ENCODE peak calls at places on chromosome X, in four cellular contexts. J is gastrocnemius medialis, X is stomach, U is endothelial cell of umbilical vein. L is an unnamed sample. For H3K4me1, the result is how much of the 10 kb centered on the place peaks cover.

GRCh38 chrX:70592091-70592490 is 147.5 kb downstream of the DLG3 start:
- DNase-seq in U (peak), X (no peak), J (no peak), L (no peak)

GRCh38 chrX:23331701-23332100 is 2.9 kb upstream of the PTCHD1 start:
- DNase-seq in J (no peak), X (no peak), U (no peak), L (no peak)

GRCh38 chrX:75038925-75039324 is 113.7 kb upstream of the NEXMIF start:
- DNase-seq in U (peak), J (no peak), X (no peak), L (no peak)

GRCh38 chrX:34483980-34484379 is 173.1 kb downstream of the TMEM47 start:
- DNase-seq in X (no peak), J (no peak), U (no peak), L (no peak)

GRCh38 chrX:148441387-148441786 is 59.0 kb upstream of the AFF2 start:
- DNase-seq in X (no peak), U (no peak), J (no peak), L (no peak)

GRCh38 chrX:106415276-106415895 is 196.4 kb upstream of the RADX start:
- DNase-seq in J (no peak), U (peak), X (no peak), L (no peak)

GRCh38 chrX:10725071-10725470 is 104.7 kb upstream of the MID1 start:
- DNase-seq in U (peak), X (no peak), J (no peak), L (no peak)

GRCh38 chrX:6574762-6575161 is 39.8 kb upstream of the VCX3A start:
- DNase-seq in X (no peak), J (no peak), U (no peak), L (no peak)

GRCh38 chrX:56793533-56794320 is 64.7 kb downstream of the NBDY start:
- DNase-seq in J (no peak), X (peak), U (peak), L (peak)

GRCh38 chrX:16319929-16320328 is 152.6 kb downstream of the MAGEB17 start:
- DNase-seq in X (no peak), U (no peak), J (no peak), L (no peak)

GRCh38 chrX:23803931-23804381 is 21.0 kb downstream of the SAT1 start:
- DNase-seq in U (peak), X (peak), J (no peak), L (peak)

GRCh38 chrX:119181491-119181890 is 53.9 kb upstream of the KIAA1210 start:
- DNase-seq in U (no peak), J (no peak), X (no peak), L (no peak)

GRCh38 chrX:11105080-11105479 is 6.1 kb upstream of the HCCS start:
- DNase-seq in J (no peak), X (no peak), U (peak), L (no peak)

GRCh38 chrX:119478504-119478903 is 10.3 kb downstream of the SLC25A5 start:
- DNase-seq in J (no peak), U (no peak), X (no peak), L (no peak)

GRCh38 chrX:70497026-70497425 is 52.4 kb downstream of the DLG3 start:
- DNase-seq in U (no peak), J (peak), X (no peak), L (no peak)

GRCh38 chrX:68992998-68993397 is 164.2 kb downstream of the EFNB1 start:
- DNase-seq in U (no peak), J (no peak), X (no peak), L (no peak)

GRCh38 chrX:1398431-1399340 is 6.8 kb upstream of the SLC25A6 start:
- DNase-seq in J (no peak), U (no peak), X (no peak), L (no peak)

GRCh38 chrX:137031517-137032377 is 2.0 kb downstream of the GPR101 start:
- DNase-seq in J (no peak), X (no peak), U (peak), L (no peak)

GRCh38 chrX:68832101-68832416 is 3.2 kb downstream of the EFNB1 start:
- DNase-seq in X (peak), J (peak), U (peak), L (no peak)

GRCh38 chrX:18353931-18354368 is 538 bp downstream of the SCML2 start:
- DNase-seq in X (no peak), U (no peak), J (no peak), L (no peak)

GRCh38 chrX:70096052-70096451 is 33.8 kb downstream of the OTUD6A start:
- DNase-seq in X (no peak), J (no peak), U (peak), L (no peak)

GRCh38 chrX:39261446-39262147 is 460.3 kb downstream of the MID1IP1 start:
- DNase-seq in U (peak), J (no peak), X (no peak), L (no peak)

GRCh38 chrX:39262641-39263040 is 461.4 kb downstream of the MID1IP1 start:
- DNase-seq in J (no peak), U (peak), X (no peak), L (no peak)

GRCh38 chrX:41875142-41875541 is 48.2 kb downstream of the CASK start:
- DNase-seq in U (no peak), X (no peak), J (no peak), L (no peak)

GRCh38 chrX:124842205-124842604 is 477.5 kb upstream of the TEX13C start:
- DNase-seq in X (no peak), J (no peak), U (no peak), L (no peak)

GRCh38 chrX:25125483-25125882 is 109.7 kb upstream of the ARX start:
- DNase-seq in J (no peak), U (no peak), X (no peak), L (no peak)

GRCh38 chrX:2781226-2781571 is 29.4 kb downstream of the XG start:
- DNase-seq in X (no peak), U (no peak), J (no peak), L (no peak)

GRCh38 chrX:153526801-153527599 is 9.6 kb downstream of the ATP2B3 start:
- DNase-seq in X (no peak), J (no peak), U (no peak), L (no peak)

GRCh38 chrX:153473126-153473525 is 2.8 kb upstream of the HAUS7 start:
- DNase-seq in X (no peak), J (no peak), U (no peak), L (no peak)

DNA sequence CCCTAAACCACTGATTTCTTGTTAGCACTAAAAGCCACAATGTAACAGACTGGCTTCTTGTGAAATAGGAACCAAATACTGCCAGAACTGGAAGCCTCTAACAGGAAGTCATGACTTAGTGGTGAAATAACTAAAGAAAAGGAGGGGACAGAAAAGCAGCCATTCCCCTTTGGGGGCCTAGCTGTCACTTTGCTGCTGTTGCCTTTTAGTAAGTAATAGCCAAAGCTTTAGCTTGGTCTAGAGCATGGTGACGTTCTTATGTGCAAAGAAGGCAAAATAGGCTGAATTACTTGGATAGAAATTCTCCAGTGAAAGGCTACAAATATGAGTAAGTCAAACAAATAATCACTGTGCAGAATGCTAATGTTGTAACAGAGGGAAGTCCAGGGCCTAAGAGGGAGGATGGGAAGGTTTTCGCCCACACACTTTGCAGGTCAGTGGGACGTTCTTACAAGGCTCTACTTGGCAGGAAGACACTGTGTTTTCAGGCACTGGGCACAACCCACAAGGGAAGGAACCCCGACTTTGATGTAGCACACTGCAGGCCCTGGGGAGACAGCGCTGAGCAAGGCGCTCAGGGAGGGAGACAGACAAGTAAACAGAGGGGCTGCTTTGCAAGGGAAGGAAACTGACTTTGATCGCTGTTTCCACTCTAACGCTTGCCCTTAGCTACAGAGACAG is 16.6 kb downstream of the GAB3 start:
- DNase-seq in U (peak), J (no peak), X (no peak), L (peak)
- H3K4me1 ChIP-seq in U (half or more), J (half or more), X (under half), L (under half)

DNA sequence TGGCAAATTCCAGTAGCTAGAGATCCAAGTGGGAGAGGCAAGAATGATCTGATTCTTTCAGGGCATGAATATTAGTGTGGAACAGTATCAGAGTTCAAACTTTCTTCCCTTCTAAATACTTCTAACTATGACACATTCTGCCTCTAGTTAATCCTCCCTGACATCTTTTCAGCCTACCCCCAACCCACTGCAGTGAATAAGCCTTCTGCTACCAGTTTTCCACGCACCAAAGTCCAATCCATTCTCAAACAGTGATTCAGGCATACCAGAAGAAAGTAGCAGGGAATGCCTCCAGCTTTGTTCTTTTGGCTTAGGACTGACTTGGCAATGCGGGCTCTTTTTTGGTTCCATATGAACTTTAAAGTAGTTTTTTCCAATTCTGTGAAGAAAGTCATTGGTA is 155.4 kb upstream of the FTHL17 start:
- DNase-seq in U (no peak), X (no peak), J (no peak), L (no peak)
- H3K27ac ChIP-seq in U (no peak), X (no peak), J (no peak), L (no peak)

GRCh38 chrX:46268429-46268828 is 276.8 kb downstream of the ZNF674 start:
- DNase-seq in U (no peak), X (no peak), J (no peak), L (no peak)

GRCh38 chrX:46258356-46258755 is 286.9 kb downstream of the ZNF674 start:
- DNase-seq in U (no peak), J (no peak), X (no peak), L (no peak)

GRCh38 chrX:46262299-46262698 is 282.9 kb downstream of the ZNF674 start:
- DNase-seq in U (no peak), X (no peak), J (no peak), L (no peak)

GRCh38 chrX:46260502-46260901 is 284.7 kb downstream of the ZNF674 start:
- DNase-seq in J (no peak), X (no peak), U (no peak), L (no peak)

DNA sequence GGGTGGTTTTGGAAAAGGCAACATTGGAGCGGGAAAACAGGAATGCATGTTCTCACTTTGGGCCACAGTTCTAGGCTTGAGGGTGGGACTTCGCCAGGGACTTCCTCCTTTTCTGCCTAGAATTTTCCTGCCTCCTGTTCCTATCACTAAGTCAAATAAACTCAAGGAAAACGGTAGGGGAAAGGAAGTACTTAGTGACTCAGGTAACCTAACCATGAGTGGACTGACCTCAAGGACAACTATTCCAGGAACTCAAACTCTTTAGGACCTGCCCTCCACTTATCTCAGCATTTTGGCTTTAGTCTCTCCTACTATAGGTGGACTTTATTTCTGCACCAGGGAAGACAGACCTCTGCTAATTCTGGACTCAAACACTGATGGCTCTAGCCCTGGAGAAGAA is 281.7 kb downstream of the ZNF674 start:
- DNase-seq in J (no peak), U (no peak), X (no peak), L (no peak)
- H3K4me1 ChIP-seq in J (under half), U (under half), X (under half), L (under half)

DNA sequence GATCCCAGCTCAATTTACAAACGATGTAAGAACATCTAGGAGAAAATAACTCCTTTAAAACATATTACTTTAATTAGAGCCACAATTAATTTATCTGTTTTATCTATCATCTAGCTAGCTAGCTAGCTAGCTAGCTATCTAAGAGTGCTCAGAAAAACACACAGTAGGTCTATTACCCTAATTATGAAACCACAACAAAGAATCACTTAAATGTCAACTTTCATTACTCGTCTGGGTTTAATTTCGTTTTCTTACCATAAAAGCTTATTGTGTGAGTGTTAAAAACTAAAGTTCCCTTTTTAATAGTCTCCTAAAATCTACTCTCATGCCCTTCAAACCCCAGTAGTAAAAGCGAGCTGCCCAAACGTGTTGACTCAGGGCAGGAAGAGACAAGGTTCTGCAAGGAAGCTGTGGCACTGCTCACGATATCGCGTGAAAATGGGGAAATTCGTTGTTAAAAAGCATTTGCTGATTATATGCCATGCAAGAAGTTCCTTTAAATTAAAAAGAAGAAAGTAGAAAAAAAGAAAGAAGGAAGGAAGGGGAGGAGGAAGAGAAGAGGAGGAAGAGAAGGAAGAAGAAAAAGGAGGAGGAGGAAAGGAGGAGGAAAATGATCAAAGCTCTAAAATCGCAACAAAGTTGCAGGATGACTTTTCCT is 617 bp downstream of the MBNL3 start:
- DNase-seq in U (peak), J (no peak), X (no peak), L (no peak)
- H3K27ac ChIP-seq in U (peak), J (no peak), X (peak), L (no peak)

DNA sequence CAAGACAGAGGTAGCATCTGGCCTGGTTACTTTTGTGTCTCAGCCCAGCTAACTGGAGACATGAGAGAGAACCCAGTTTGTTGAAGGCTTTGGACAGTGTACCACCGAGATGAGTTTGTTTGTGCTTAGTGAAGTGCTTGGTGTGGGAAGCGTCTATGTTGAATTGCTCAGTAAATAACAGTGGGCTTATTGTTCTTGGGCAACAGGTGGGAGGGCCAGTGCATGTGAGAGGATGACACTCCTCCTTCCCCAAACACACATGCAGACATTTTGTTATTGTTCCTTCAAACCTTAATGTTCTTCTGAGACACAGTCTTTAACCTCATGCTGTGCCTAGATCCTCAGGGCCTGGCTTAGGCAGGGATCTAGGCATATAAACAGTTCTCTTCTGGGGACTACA is 39.7 kb downstream of the MSN start:
- DNase-seq in J (no peak), U (no peak), X (no peak), L (no peak)
- H3K4me1 ChIP-seq in J (under half), U (half or more), X (under half), L (under half)

GRCh38 chrX:53373307-53373706 is 49.1 kb downstream of the SMC1A start:
- DNase-seq in X (no peak), U (no peak), J (no peak), L (no peak)
- H3K27ac ChIP-seq in X (no peak), U (no peak), J (no peak), L (no peak)

DNA sequence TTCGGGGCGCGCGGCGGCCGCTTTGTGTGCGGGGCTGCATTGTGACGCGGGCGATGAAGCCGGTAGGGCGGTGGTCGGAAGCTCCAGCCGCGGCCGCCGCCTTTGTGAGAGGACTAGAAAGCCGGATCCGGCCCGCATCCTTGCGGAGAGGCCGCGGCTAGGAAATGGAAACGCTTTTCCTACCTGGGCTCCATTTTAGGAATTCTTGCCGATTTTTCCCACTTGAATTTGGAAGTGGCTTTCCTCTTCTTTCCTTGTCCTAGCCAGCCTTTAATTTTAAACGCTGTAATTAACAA is 708 bp downstream of the TMSB4X start:
- DNase-seq in U (no peak), X (no peak), J (no peak), L (no peak)
- H3K4me1 ChIP-seq in U (under half), X (under half), J (under half), L (under half)

GRCh38 chrX:149493567-149494562 is 11.2 kb downstream of the IDS start:
- DNase-seq in J (no peak), U (no peak), X (no peak), L (no peak)
- H3K27ac ChIP-seq in J (no peak), U (no peak), X (no peak), L (peak)

GRCh38 chrX:107741318-107741813 is 34.2 kb downstream of the TSC22D3 start:
- DNase-seq in X (no peak), U (no peak), J (no peak), L (no peak)
- H3K4me1 ChIP-seq in X (under half), U (under half), J (half or more), L (under half)

DNA sequence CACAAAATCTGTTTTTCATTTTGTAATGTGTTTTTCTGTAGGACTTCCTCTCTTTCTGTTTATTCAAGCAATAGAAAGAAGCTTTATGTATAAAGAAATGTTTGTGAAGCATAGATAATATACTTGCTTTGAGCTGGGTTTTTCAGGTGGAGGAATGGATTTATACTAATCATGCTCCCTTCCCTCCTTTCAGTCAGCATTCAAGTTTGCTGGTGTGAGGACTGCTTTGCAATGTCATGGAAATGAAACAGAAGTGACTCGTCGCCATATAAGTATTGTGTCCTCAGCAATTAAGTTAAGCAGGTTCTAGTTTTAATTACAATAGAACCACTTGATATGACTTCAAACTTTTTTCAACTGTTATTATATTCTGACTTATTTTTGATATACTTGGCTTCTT is 1447.1 kb downstream of the PCDH19 start:
- DNase-seq in J (no peak), X (no peak), U (no peak), L (no peak)
- H3K27ac ChIP-seq in J (no peak), X (no peak), U (no peak), L (no peak)

L was measured in lung.